ENCODE peak calls at places on chromosomes 7 and 10, in five cellular contexts. B is tibial nerve, I is foreskin keratinocyte, M is thoracic aorta, O is psoas muscle. U is an unnamed sample.

GRCh38 chr7:128794020-128794419 is 2.3 kb downstream of the CCDC136 start:
- DNase-seq in B (no peak), I (no peak), M (no peak), O (no peak), U (no peak)

GRCh38 chr10:95445223-95445836 is 115.8 kb downstream of the SORBS1 start:
- DNase-seq in B (no peak), I (peak; percentile 72), M (peak; percentile 60), O (peak; percentile 83), U (peak; percentile 74)

GRCh38 chr10:44979281-44980181 is 922 bp upstream of the DEPP1 start:
- DNase-seq in B (no peak), I (peak; percentile 69), M (no peak), O (no peak), U (no peak)

GRCh38 chr7:41006591-41006990 is 696.3 kb downstream of the INHBA start:
- DNase-seq in B (no peak), I (peak; percentile 97), M (no peak), O (no peak), U (no peak)

GRCh38 chr10:2205406-2205805 is 468.1 kb upstream of the ADARB2 start:
- DNase-seq in B (no peak), I (no peak), M (no peak), O (no peak), U (no peak)

GRCh38 chr7:264541-265191 is 25.3 kb upstream of the FOXL3 start:
- DNase-seq in B (no peak), I (peak; percentile 35), M (no peak), O (peak; percentile 18), U (peak; percentile 81)

GRCh38 chr10:58435297-58435696 is 50.1 kb downstream of the TFAM start:
- DNase-seq in B (no peak), I (peak; percentile 89), M (peak; percentile 30), O (peak; percentile 43), U (peak; percentile 36)

GRCh38 chr10:75681334-75681733 is 249.9 kb downstream of the LRMDA start:
- DNase-seq in B (no peak), I (no peak), M (no peak), O (no peak), U (no peak)

GRCh38 chr10:125692932-125693847 is 10.2 kb upstream of the TEX36 start:
- DNase-seq in B (no peak), I (peak; percentile 3), M (no peak), O (no peak), U (no peak)

GRCh38 chr7:126702242-126703016 is 550.3 kb downstream of the GRM8 start:
- DNase-seq in B (no peak), I (no peak), M (no peak), O (no peak), U (no peak)

GRCh38 chr7:102834999-102835398 is 77.8 kb upstream of the LRRC17 start:
- DNase-seq in B (no peak), I (peak; percentile 91), M (no peak), O (no peak), U (no peak)
- H3K27ac ChIP-seq in B (no peak overlapping the region), I (peak overlapping the region; percentile 26), M (no peak overlapping the region), O (no peak overlapping the region), U (no peak overlapping the region)

GRCh38 chr10:132559538-132559937 is 22.0 kb downstream of the INPP5A start:
- DNase-seq in B (no peak), I (no peak), M (no peak), O (no peak), U (no peak)
- H3K27ac ChIP-seq in B (no peak overlapping the region), I (no peak overlapping the region), M (no peak overlapping the region), O (no peak overlapping the region), U (no peak overlapping the region)

GRCh38 chr10:77909021-77909754 is 17.4 kb downstream of the DLG5 start:
- DNase-seq in B (no peak), I (no peak), M (no peak), O (no peak), U (no peak)

GRCh38 chr10:77909755-77910375 is 16.7 kb downstream of the DLG5 start:
- DNase-seq in B (no peak), I (no peak), M (no peak), O (no peak), U (no peak)

GRCh38 chr10:77907900-77908717 is 18.4 kb downstream of the DLG5 start:
- DNase-seq in B (no peak), I (no peak), M (no peak), O (no peak), U (no peak)

GRCh38 chr10:77905086-77905735 is 21.3 kb downstream of the DLG5 start:
- DNase-seq in B (no peak), I (no peak), M (no peak), O (no peak), U (no peak)

DNA sequence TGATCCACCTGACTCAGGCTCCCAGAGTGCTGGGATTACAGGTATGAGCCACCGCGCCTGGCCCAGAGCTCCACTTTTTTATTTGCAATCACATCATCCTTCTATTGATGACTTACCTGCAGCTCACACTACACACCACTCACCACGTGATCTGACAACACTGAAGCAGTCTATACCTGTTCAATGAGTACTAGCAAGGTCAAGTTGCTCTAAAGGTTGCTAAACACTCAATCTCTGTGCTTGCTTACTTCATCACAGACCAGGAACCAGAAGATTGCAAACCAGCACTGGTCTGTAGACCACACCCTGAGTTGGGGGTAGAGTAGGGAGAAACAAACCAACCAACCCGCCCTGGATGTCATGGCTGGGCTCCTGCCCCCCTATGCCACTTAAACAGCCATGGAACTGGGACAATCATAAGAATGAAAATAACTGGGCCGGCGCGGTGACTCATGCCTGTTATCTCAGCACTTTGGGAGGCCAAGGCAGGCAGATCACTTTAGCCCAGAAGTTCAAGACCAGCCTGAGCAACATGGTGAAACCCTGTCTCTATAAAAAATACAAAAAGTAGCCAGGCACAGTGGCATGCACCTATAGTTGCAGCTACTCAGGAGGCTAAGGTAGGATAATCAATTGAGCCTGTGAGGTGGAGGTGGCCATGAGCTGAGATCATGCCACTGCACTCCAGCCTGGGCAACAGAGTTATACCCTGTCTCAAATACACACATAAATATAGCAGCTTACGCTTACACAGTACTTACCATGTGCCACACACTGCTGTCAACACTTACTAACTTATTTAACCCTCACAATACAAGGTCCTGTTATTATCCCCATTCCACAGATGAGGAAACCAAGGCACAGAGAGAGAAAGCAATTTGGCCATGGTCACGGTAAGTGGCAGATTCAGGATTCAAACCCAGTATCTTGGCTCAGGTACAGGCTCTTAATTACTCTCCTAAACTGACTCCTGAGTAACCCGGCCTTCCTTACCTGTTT is 19.4 kb downstream of the DLG5 start:
- DNase-seq in B (no peak), I (peak; percentile 73), M (no peak), O (no peak), U (no peak)
- H3K27ac ChIP-seq in B (no peak overlapping the region), I (no peak overlapping the region), M (no peak overlapping the region), O (no peak overlapping the region), U (no peak overlapping the region)

DNA sequence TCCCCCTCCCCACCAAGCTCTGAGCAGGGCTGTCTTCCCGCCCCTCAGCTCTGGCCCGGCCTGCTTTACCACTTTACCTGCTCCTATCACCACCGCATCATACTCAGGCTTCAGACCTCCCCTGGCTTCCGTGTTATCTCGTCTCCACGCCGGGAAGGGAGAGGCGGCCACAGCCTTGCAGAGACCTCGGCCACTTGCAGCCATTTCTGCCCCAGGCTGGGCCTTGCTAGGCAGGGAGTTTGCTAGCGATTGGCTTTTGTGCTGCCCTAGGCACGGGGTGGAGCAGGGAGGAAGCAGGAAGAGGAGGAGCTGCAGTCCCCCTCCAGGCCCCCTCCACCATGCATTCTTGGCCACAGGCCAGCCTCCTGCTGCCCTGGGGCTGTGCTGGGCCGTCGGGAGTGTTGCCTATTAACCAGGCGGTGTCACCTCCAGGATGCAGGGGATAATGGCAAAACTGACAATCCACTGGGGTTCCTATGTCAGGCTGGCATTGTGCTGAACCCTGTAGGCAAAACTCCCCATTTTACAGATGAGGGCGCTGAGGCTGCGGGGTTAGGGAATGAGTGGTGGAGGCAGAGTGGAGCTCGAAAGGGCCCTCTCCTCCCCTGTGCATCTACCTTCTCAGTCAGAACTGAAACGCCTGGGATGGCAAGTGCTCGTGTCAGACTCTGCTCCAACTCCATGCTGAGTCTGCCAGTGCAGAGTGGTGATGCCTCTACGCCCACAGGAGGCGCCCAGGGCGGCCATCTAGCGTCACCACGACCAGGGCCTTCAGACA is at the start of gene PYROXD2:
- DNase-seq in B (peak; percentile 84), I (peak; percentile 81), M (peak; percentile 68), O (peak; percentile 90), U (peak; percentile 92)
- H3K27ac ChIP-seq in B (peak within 1 kb of the TSS; percentile 81), I (no peak within 1 kb of the TSS), M (peak within 1 kb of the TSS; percentile 72), O (peak within 1 kb of the TSS; percentile 67), U (peak within 1 kb of the TSS; percentile 88)

DNA sequence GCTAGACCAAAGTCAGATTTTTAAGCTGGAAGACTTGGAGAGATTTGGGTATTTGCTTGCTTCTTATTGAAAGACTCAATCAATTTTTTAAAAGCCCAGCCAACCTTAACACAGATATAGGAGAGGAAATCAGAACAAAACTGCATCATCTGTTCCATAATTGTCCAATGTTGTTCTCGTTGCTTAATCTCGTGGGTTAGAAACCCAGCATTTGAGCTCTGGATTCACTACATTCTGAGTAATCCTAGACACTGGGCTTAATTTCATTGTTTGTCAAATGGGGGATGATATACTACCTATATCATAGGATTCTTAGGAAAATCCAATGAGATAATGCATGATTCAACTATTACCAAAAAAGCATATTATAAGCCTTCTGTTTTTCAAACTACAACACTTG is 48.9 kb downstream of the CALD1 start:
- DNase-seq in B (no peak), I (no peak), M (no peak), O (no peak), U (no peak)
- H3K27ac ChIP-seq in B (peak overlapping the region; percentile 37), I (no peak overlapping the region), M (peak overlapping the region; percentile 93), O (no peak overlapping the region), U (peak overlapping the region; percentile 81)

GRCh38 chr10:128922172-128922571 is 544.9 kb upstream of the MGMT start:
- DNase-seq in B (no peak), I (no peak), M (no peak), O (peak; percentile 70), U (no peak)
- H3K27ac ChIP-seq in B (no peak overlapping the region), I (no peak overlapping the region), M (no peak overlapping the region), O (no peak overlapping the region), U (no peak overlapping the region)

DNA sequence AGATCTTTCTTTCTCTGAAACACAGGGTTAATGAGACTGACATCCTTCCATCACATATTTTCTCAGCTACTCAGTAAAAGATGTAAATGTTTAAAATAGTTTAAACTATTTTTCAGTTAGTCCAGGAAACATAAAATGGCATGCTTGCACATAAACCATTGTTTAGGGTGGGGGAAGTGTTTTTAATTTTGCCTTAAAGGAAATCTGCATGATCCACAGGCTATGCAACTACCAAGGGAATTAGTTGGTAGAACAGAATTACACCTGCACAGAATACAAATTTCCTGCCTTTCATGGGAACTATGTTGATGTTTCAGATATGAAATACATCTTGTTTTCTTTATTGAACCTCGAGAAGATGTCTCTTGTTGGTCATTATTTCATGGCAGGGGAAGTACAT is 10.6 kb downstream of the CAV1 start:
- DNase-seq in B (no peak), I (no peak), M (no peak), O (no peak), U (no peak)
- H3K27ac ChIP-seq in B (no peak overlapping the region), I (no peak overlapping the region), M (no peak overlapping the region), O (no peak overlapping the region), U (no peak overlapping the region)